ENCODE peak calls at places on chromosomes 6 and 20, in four cellular contexts. One of them, this sample, is unnamed.

GRCh38 chr6:33927551-33927950 is 123.7 kb upstream of the MLN start:
- DNase-seq in esophagus squamous epithelium: no peak
- DNase-seq in brain microvascular endothelial cell: peak; percentile 38
- DNase-seq in heart left ventricle: peak; percentile 37
- DNase-seq in this sample: no peak

GRCh38 chr6:89368107-89368506 is 15.6 kb upstream of the UBE2J1 start:
- DNase-seq in esophagus squamous epithelium: no peak
- DNase-seq in brain microvascular endothelial cell: peak; percentile 46
- DNase-seq in heart left ventricle: peak; percentile 31
- DNase-seq in this sample: no peak

GRCh38 chr6:37313698-37314097 is 40.1 kb upstream of the RNF8 start:
- DNase-seq in esophagus squamous epithelium: no peak
- DNase-seq in brain microvascular endothelial cell: no peak
- DNase-seq in heart left ventricle: no peak
- DNase-seq in this sample: no peak

GRCh38 chr6:146582857-146583256 is 15.9 kb upstream of the ADGB start:
- DNase-seq in esophagus squamous epithelium: no peak
- DNase-seq in brain microvascular endothelial cell: no peak
- DNase-seq in heart left ventricle: no peak
- DNase-seq in this sample: no peak

GRCh38 chr20:24670981-24671380 is 201.6 kb downstream of the SYNDIG1 start:
- DNase-seq in esophagus squamous epithelium: no peak
- DNase-seq in brain microvascular endothelial cell: no peak
- DNase-seq in heart left ventricle: no peak
- DNase-seq in this sample: no peak

GRCh38 chr6:140445474-140446004 is 1071.1 kb upstream of the CITED2 start:
- DNase-seq in esophagus squamous epithelium: no peak
- DNase-seq in brain microvascular endothelial cell: peak; percentile 27
- DNase-seq in heart left ventricle: no peak
- DNase-seq in this sample: no peak

GRCh38 chr6:88532241-88532860 is 366.2 kb upstream of the CNR1 start:
- DNase-seq in esophagus squamous epithelium: no peak
- DNase-seq in brain microvascular endothelial cell: no peak
- DNase-seq in heart left ventricle: no peak
- DNase-seq in this sample: no peak

GRCh38 chr6:25175216-25175615 is 104.0 kb upstream of the CARMIL1 start:
- DNase-seq in esophagus squamous epithelium: no peak
- DNase-seq in brain microvascular endothelial cell: no peak
- DNase-seq in heart left ventricle: no peak
- DNase-seq in this sample: no peak

GRCh38 chr6:148203970-148204369 is 138.7 kb upstream of the SASH1 start:
- DNase-seq in esophagus squamous epithelium: no peak
- DNase-seq in brain microvascular endothelial cell: peak; percentile 35
- DNase-seq in heart left ventricle: no peak
- DNase-seq in this sample: peak; percentile 58

GRCh38 chr6:128463942-128464341 is 56.5 kb downstream of the PTPRK start:
- DNase-seq in esophagus squamous epithelium: no peak
- DNase-seq in brain microvascular endothelial cell: peak; percentile 13
- DNase-seq in heart left ventricle: no peak
- DNase-seq in this sample: no peak

GRCh38 chr6:57267586-57268293 is 45.6 kb upstream of the RAB23 start:
- DNase-seq in esophagus squamous epithelium: no peak
- DNase-seq in brain microvascular endothelial cell: peak; percentile 97
- DNase-seq in heart left ventricle: peak; percentile 33
- DNase-seq in this sample: peak; percentile 7

GRCh38 chr20:32651537-32651936 is 22.2 kb downstream of the C20orf203 start:
- DNase-seq in esophagus squamous epithelium: no peak
- DNase-seq in brain microvascular endothelial cell: no peak
- DNase-seq in heart left ventricle: no peak
- DNase-seq in this sample: no peak

GRCh38 chr20:21808863-21809664 is 103.6 kb downstream of the PAX1 start:
- DNase-seq in esophagus squamous epithelium: no peak
- DNase-seq in brain microvascular endothelial cell: no peak
- DNase-seq in heart left ventricle: no peak
- DNase-seq in this sample: peak; percentile 6

GRCh38 chr6:111306104-111306888 is 176.7 kb downstream of the REV3L start:
- DNase-seq in esophagus squamous epithelium: no peak
- DNase-seq in brain microvascular endothelial cell: no peak
- DNase-seq in heart left ventricle: no peak
- DNase-seq in this sample: no peak

GRCh38 chr6:37483917-37484785 is 15.5 kb downstream of the CCDC167 start:
- DNase-seq in esophagus squamous epithelium: no peak
- DNase-seq in brain microvascular endothelial cell: peak; percentile 19
- DNase-seq in heart left ventricle: peak; percentile 60
- DNase-seq in this sample: peak; percentile 60

GRCh38 chr20:51398083-51398482 is 144.4 kb downstream of the NFATC2 start:
- DNase-seq in esophagus squamous epithelium: no peak
- DNase-seq in brain microvascular endothelial cell: no peak
- DNase-seq in heart left ventricle: no peak
- DNase-seq in this sample: no peak

GRCh38 chr6:11043552-11043960 is 549 bp downstream of the ELOVL2 start:
- DNase-seq in esophagus squamous epithelium: no peak
- DNase-seq in brain microvascular endothelial cell: no peak
- DNase-seq in heart left ventricle: no peak
- DNase-seq in this sample: peak; percentile 24

GRCh38 chr6:151992091-151992490 is 184.6 kb downstream of the ESR1 start:
- DNase-seq in esophagus squamous epithelium: no peak
- DNase-seq in brain microvascular endothelial cell: no peak
- DNase-seq in heart left ventricle: no peak
- DNase-seq in this sample: no peak

GRCh38 chr6:13573255-13573654 is 1.1 kb upstream of the SIRT5 start:
- DNase-seq in esophagus squamous epithelium: no peak
- DNase-seq in brain microvascular endothelial cell: no peak
- DNase-seq in heart left ventricle: no peak
- DNase-seq in this sample: no peak

GRCh38 chr6:57064809-57065208 is 18.3 kb downstream of the KIAA1586 start:
- DNase-seq in esophagus squamous epithelium: no peak
- DNase-seq in brain microvascular endothelial cell: peak; percentile 46
- DNase-seq in heart left ventricle: no peak
- DNase-seq in this sample: no peak

GRCh38 chr6:1869766-1870165 is 260.1 kb downstream of the FOXC1 start:
- DNase-seq in esophagus squamous epithelium: no peak
- DNase-seq in brain microvascular endothelial cell: no peak
- DNase-seq in heart left ventricle: no peak
- DNase-seq in this sample: no peak

GRCh38 chr6:2209226-2209809 is 36.1 kb downstream of the GMDS start:
- DNase-seq in esophagus squamous epithelium: no peak
- DNase-seq in brain microvascular endothelial cell: peak; percentile 12
- DNase-seq in heart left ventricle: no peak
- DNase-seq in this sample: no peak

GRCh38 chr6:149727793-149728498 is 10.0 kb upstream of the LATS1 start:
- DNase-seq in esophagus squamous epithelium: no peak
- DNase-seq in brain microvascular endothelial cell: no peak
- DNase-seq in heart left ventricle: no peak
- DNase-seq in this sample: no peak
- H3K36me3 ChIP-seq in esophagus squamous epithelium: peaks cover 9% of the 10 kb centered on the region
- H3K36me3 ChIP-seq in brain microvascular endothelial cell: peaks cover 28% of the 10 kb centered on the region
- H3K36me3 ChIP-seq in heart left ventricle: peaks cover 84% of the 10 kb centered on the region
- H3K36me3 ChIP-seq in this sample: peaks cover 10% of the 10 kb centered on the region

GRCh38 chr6:133952815-133953633 is at the start of gene TBPL1:
- DNase-seq in esophagus squamous epithelium: peak; percentile 87
- DNase-seq in brain microvascular endothelial cell: peak; percentile 95
- DNase-seq in heart left ventricle: peak; percentile 95
- DNase-seq in this sample: peak; percentile 95
- TF ChIP-seq CTCF in esophagus squamous epithelium: no peak
- TF ChIP-seq CTCF in brain microvascular endothelial cell: no peak
- TF ChIP-seq CTCF in heart left ventricle: no peak
- TF ChIP-seq CTCF in this sample: no peak

GRCh38 chr20:4325548-4326187 is 310.3 kb upstream of the RNF24 start:
- DNase-seq in esophagus squamous epithelium: no peak
- DNase-seq in brain microvascular endothelial cell: no peak
- DNase-seq in heart left ventricle: peak; percentile 39
- DNase-seq in this sample: no peak
- H3K27me3 ChIP-seq in esophagus squamous epithelium: no peaks in the 10 kb centered on the region
- H3K27me3 ChIP-seq in brain microvascular endothelial cell: no peaks in the 10 kb centered on the region
- H3K27me3 ChIP-seq in heart left ventricle: no peaks in the 10 kb centered on the region
- H3K27me3 ChIP-seq in this sample: peaks cover 1% of the 10 kb centered on the region

DNA sequence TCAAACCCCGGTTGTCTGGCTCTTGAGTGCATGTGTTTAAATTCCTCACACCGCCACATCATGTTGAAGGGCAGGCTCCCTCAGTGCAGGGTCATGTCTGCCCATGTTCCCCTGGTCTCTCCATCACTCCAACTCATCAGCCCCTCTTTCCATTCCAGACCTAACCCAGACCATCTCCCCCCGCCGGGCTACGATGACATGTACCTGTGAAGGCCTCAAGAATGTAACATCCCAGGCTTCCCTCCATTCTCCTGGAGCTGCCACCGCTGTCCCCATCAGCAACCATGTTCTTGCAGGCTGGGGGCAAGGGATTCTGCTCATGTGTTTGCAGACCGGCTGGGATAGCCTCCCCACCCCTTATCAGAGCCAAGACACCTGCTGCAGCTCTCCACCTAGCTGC is 19.9 kb downstream of the TMEM74B start:
- DNase-seq in esophagus squamous epithelium: no peak
- DNase-seq in brain microvascular endothelial cell: no peak
- DNase-seq in heart left ventricle: no peak
- DNase-seq in this sample: no peak
- H3K36me3 ChIP-seq in esophagus squamous epithelium: peaks cover 11% of the 10 kb centered on the region
- H3K36me3 ChIP-seq in brain microvascular endothelial cell: peaks cover 57% of the 10 kb centered on the region
- H3K36me3 ChIP-seq in heart left ventricle: peaks cover 93% of the 10 kb centered on the region
- H3K36me3 ChIP-seq in this sample: peaks cover 42% of the 10 kb centered on the region

GRCh38 chr20:18195931-18196330 is 58.3 kb downstream of the KAT14 start:
- DNase-seq in esophagus squamous epithelium: no peak
- DNase-seq in brain microvascular endothelial cell: no peak
- DNase-seq in heart left ventricle: no peak
- DNase-seq in this sample: no peak
- TF ChIP-seq CTCF in esophagus squamous epithelium: no peak
- TF ChIP-seq CTCF in brain microvascular endothelial cell: no peak
- TF ChIP-seq CTCF in heart left ventricle: no peak
- TF ChIP-seq CTCF in this sample: no peak

This sample was measured in GM06990.